ENCODE peak calls at places on chromosome 12, in seven cellular contexts. One of them, this sample, is unnamed.
A peak's percentile ranks its signal among the peaks of the same experiment; 100 is the strongest.

GRCh38 chr12:88141425-88141773 is 489 bp downstream of the CEP290 start:
- DNase-seq in HCT116: no peak
- DNase-seq in HepG2: no peak
- DNase-seq in K562: no peak
- DNase-seq in H1: no peak
- DNase-seq in SK-N-SH: no peak
- DNase-seq in GM12878: no peak
- DNase-seq in this sample: no peak

GRCh38 chr12:76264617-76265016 is 83.6 kb downstream of the BBS10 start:
- DNase-seq in HCT116: no peak
- DNase-seq in HepG2: no peak
- DNase-seq in K562: no peak
- DNase-seq in H1: no peak
- DNase-seq in SK-N-SH: no peak
- DNase-seq in GM12878: no peak
- DNase-seq in this sample: peak; percentile 87

GRCh38 chr12:46364777-46365580 is 7.6 kb downstream of the SLC38A2 start:
- DNase-seq in HCT116: no peak
- DNase-seq in HepG2: peak; percentile 78
- DNase-seq in K562: no peak
- DNase-seq in H1: no peak
- DNase-seq in SK-N-SH: no peak
- DNase-seq in GM12878: no peak
- DNase-seq in this sample: no peak

GRCh38 chr12:101594700-101595099 is at the start of gene MYBPC1:
- DNase-seq in HCT116: no peak
- DNase-seq in HepG2: no peak
- DNase-seq in K562: peak; percentile 8
- DNase-seq in H1: no peak
- DNase-seq in SK-N-SH: no peak
- DNase-seq in GM12878: no peak
- DNase-seq in this sample: no peak

GRCh38 chr12:130183585-130184370 is 21.5 kb downstream of the FZD10 start:
- DNase-seq in HCT116: no peak
- DNase-seq in HepG2: no peak
- DNase-seq in K562: no peak
- DNase-seq in H1: no peak
- DNase-seq in SK-N-SH: no peak
- DNase-seq in GM12878: no peak
- DNase-seq in this sample: no peak

GRCh38 chr12:22530-23201 is 43.9 kb upstream of the IQSEC3 start:
- DNase-seq in HCT116: no peak
- DNase-seq in HepG2: no peak
- DNase-seq in K562: peak; percentile 2
- DNase-seq in H1: no peak
- DNase-seq in SK-N-SH: no peak
- DNase-seq in GM12878: no peak
- DNase-seq in this sample: no peak

GRCh38 chr12:26195641-26196423 is 459 bp downstream of the SSPN start:
- DNase-seq in HCT116: no peak
- DNase-seq in HepG2: no peak
- DNase-seq in K562: no peak
- DNase-seq in H1: no peak
- DNase-seq in SK-N-SH: peak; percentile 78
- DNase-seq in GM12878: no peak
- DNase-seq in this sample: no peak

GRCh38 chr12:94184995-94185711 is 36.8 kb downstream of the PLXNC1 start:
- DNase-seq in HCT116: no peak
- DNase-seq in HepG2: no peak
- DNase-seq in K562: no peak
- DNase-seq in H1: no peak
- DNase-seq in SK-N-SH: no peak
- DNase-seq in GM12878: no peak
- DNase-seq in this sample: no peak

GRCh38 chr12:3945671-3946070 is 72.5 kb upstream of the PARP11 start:
- DNase-seq in HCT116: no peak
- DNase-seq in HepG2: no peak
- DNase-seq in K562: no peak
- DNase-seq in H1: no peak
- DNase-seq in SK-N-SH: no peak
- DNase-seq in GM12878: no peak
- DNase-seq in this sample: no peak

DNA sequence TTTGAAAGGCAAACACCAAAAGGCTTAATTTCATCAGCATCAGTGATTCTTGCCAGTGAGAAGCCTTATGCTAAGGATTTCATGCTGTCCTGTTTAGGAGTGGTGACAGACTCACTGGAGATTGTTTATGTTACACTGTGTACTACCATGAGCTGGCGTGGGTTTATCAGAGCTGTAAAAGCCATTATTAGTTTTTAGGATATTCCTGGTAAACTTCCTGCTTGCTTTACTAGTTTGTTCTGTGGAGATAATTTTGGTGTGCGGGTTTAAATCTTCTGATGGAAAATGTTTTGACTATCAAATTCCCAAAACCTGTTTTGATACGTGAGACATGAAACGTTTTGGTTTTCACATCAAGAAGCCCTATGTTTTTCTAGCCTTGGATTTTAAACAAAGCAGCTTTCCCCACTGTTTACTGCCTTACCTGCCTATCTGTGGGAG is 15.2 kb downstream of the PPFIBP1 start:
- DNase-seq in HCT116: no peak
- DNase-seq in HepG2: no peak
- DNase-seq in K562: no peak
- DNase-seq in H1: no peak
- DNase-seq in SK-N-SH: no peak
- DNase-seq in GM12878: no peak
- DNase-seq in this sample: no peak
- TF ChIP-seq JUND in HCT116: no peak
- TF ChIP-seq JUND in HepG2: no peak
- TF ChIP-seq JUND in K562: no peak
- TF ChIP-seq JUND in H1: no peak
- TF ChIP-seq JUND in SK-N-SH: no peak
- TF ChIP-seq JUND in GM12878: no peak
- TF ChIP-seq JUND in this sample: no peak

GRCh38 chr12:132423251-132424117 is 66.5 kb upstream of the FBRSL1 start:
- DNase-seq in HCT116: no peak
- DNase-seq in HepG2: peak; percentile 23
- DNase-seq in K562: peak; percentile 78
- DNase-seq in H1: no peak
- DNase-seq in SK-N-SH: peak; percentile 81
- DNase-seq in GM12878: no peak
- DNase-seq in this sample: no peak
- TF ChIP-seq JUND in HCT116: no peak
- TF ChIP-seq JUND in HepG2: no peak
- TF ChIP-seq JUND in K562: no peak
- TF ChIP-seq JUND in H1: no peak
- TF ChIP-seq JUND in SK-N-SH: no peak
- TF ChIP-seq JUND in GM12878: no peak
- TF ChIP-seq JUND in this sample: no peak

DNA sequence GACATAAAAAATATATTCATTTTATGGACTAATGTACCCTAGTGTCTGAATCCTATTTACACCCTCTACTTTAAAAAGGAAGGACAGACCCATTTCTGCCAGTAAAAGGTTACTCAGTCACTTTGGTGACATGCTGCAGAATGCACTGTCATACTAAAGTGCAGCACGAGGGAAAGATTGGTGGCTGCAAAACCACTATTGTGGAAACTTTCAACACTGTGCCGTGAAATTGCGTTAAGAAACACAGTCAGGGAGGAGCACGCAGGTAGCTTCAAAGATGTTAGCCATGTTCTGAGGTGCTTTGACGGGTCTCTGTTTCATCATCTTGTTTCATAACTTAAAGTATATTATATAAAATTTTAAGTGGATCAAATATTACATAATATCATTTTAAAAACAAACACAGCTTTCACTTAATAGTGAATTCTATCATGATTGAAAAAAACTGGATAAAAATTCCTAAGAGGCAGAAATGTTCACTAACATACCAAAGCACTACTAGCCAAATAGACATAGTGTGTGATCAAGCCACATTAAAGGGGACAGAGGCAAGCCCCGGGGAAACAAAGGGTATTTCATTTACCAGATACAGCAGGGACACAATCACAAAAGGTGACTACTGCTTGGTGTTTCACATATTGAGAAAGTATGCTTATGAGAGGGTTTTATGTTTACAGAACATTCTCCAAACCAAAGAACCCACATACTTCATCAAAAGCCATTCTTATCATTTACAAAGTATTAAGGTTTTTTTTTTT is 330.8 kb upstream of the SOX5 start:
- DNase-seq in HCT116: no peak
- DNase-seq in HepG2: peak; percentile 13
- DNase-seq in K562: no peak
- DNase-seq in H1: no peak
- DNase-seq in SK-N-SH: no peak
- DNase-seq in GM12878: no peak
- DNase-seq in this sample: no peak
- TF ChIP-seq JUND in HCT116: no peak
- TF ChIP-seq JUND in HepG2: no peak
- TF ChIP-seq JUND in K562: no peak
- TF ChIP-seq JUND in H1: no peak
- TF ChIP-seq JUND in SK-N-SH: no peak
- TF ChIP-seq JUND in GM12878: no peak
- TF ChIP-seq JUND in this sample: no peak

GRCh38 chr12:17954788-17955187 is 135.2 kb downstream of the RERGL start:
- DNase-seq in HCT116: no peak
- DNase-seq in HepG2: no peak
- DNase-seq in K562: no peak
- DNase-seq in H1: no peak
- DNase-seq in SK-N-SH: no peak
- DNase-seq in GM12878: no peak
- DNase-seq in this sample: peak; percentile 4

GRCh38 chr12:17950898-17951297 is 139.1 kb downstream of the RERGL start:
- DNase-seq in HCT116: no peak
- DNase-seq in HepG2: no peak
- DNase-seq in K562: no peak
- DNase-seq in H1: no peak
- DNase-seq in SK-N-SH: no peak
- DNase-seq in GM12878: no peak
- DNase-seq in this sample: no peak

GRCh38 chr12:17949558-17950141 is 140.3 kb downstream of the RERGL start:
- DNase-seq in HCT116: no peak
- DNase-seq in HepG2: no peak
- DNase-seq in K562: no peak
- DNase-seq in H1: no peak
- DNase-seq in SK-N-SH: no peak
- DNase-seq in GM12878: no peak
- DNase-seq in this sample: no peak
- TF ChIP-seq JUND in HCT116: no peak
- TF ChIP-seq JUND in HepG2: no peak
- TF ChIP-seq JUND in K562: no peak
- TF ChIP-seq JUND in H1: no peak
- TF ChIP-seq JUND in SK-N-SH: no peak
- TF ChIP-seq JUND in GM12878: no peak
- TF ChIP-seq JUND in this sample: no peak

DNA sequence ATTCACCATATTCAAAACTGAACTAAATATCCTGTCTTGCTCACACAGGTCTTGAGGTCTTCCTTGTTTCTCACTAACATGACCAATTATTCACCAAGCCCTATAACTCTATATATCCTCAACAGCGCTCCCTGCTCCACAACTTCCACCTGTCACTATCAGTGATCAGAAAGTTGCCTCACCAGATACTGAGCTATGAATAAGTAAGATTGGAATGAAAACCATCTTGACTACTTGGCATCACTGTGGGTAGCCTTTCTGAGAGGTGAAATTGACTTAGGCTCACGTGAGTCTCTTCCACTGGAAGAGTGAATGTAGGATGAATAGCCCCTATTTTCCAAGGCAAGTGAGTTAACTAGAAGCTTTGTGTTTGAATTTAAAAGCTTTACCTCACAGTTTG is 167.1 kb downstream of the PIK3C2G start:
- DNase-seq in HCT116: no peak
- DNase-seq in HepG2: no peak
- DNase-seq in K562: no peak
- DNase-seq in H1: no peak
- DNase-seq in SK-N-SH: no peak
- DNase-seq in GM12878: no peak
- DNase-seq in this sample: peak; percentile 10
- TF ChIP-seq JUND in HCT116: no peak
- TF ChIP-seq JUND in HepG2: no peak
- TF ChIP-seq JUND in K562: no peak
- TF ChIP-seq JUND in H1: no peak
- TF ChIP-seq JUND in SK-N-SH: no peak
- TF ChIP-seq JUND in GM12878: no peak
- TF ChIP-seq JUND in this sample: no peak

GRCh38 chr12:58502857-58503256 is 417.4 kb downstream of the LRIG3 start:
- DNase-seq in HCT116: no peak
- DNase-seq in HepG2: no peak
- DNase-seq in K562: no peak
- DNase-seq in H1: no peak
- DNase-seq in SK-N-SH: no peak
- DNase-seq in GM12878: no peak
- DNase-seq in this sample: no peak

GRCh38 chr12:58500399-58500798 is 419.9 kb downstream of the LRIG3 start:
- DNase-seq in HCT116: no peak
- DNase-seq in HepG2: no peak
- DNase-seq in K562: no peak
- DNase-seq in H1: no peak
- DNase-seq in SK-N-SH: no peak
- DNase-seq in GM12878: no peak
- DNase-seq in this sample: no peak

GRCh38 chr12:58503731-58504520 is 416.4 kb downstream of the LRIG3 start:
- DNase-seq in HCT116: no peak
- DNase-seq in HepG2: no peak
- DNase-seq in K562: no peak
- DNase-seq in H1: no peak
- DNase-seq in SK-N-SH: no peak
- DNase-seq in GM12878: no peak
- DNase-seq in this sample: no peak

GRCh38 chr12:58504539-58504938 is 415.8 kb downstream of the LRIG3 start:
- DNase-seq in HCT116: no peak
- DNase-seq in HepG2: no peak
- DNase-seq in K562: no peak
- DNase-seq in H1: no peak
- DNase-seq in SK-N-SH: no peak
- DNase-seq in GM12878: no peak
- DNase-seq in this sample: no peak

GRCh38 chr12:58502236-58502635 is 418.1 kb downstream of the LRIG3 start:
- DNase-seq in HCT116: no peak
- DNase-seq in HepG2: no peak
- DNase-seq in K562: no peak
- DNase-seq in H1: no peak
- DNase-seq in SK-N-SH: no peak
- DNase-seq in GM12878: no peak
- DNase-seq in this sample: no peak
- TF ChIP-seq JUND in HCT116: no peak
- TF ChIP-seq JUND in HepG2: no peak
- TF ChIP-seq JUND in K562: no peak
- TF ChIP-seq JUND in H1: no peak
- TF ChIP-seq JUND in SK-N-SH: no peak
- TF ChIP-seq JUND in GM12878: no peak
- TF ChIP-seq JUND in this sample: no peak

This sample was measured in T47D.